ENCODE peak calls at places on chromosome 5, in five cellular contexts. E is endothelial cell, R is body of pancreas, Y is NB4, B is tibial artery. D is an unnamed sample.

GRCh38 chr5:103428411-103428871 is 134.1 kb downstream of the NUDT12 start:
- DNase-seq in Y (no peak), E (no peak), R (peak), B (no peak), D (no peak)

GRCh38 chr5:9851458-9851857 is 221.3 kb upstream of the TAS2R1 start:
- DNase-seq in R (peak), B (no peak), E (no peak), Y (peak), D (no peak)

GRCh38 chr5:151886741-151887261 is 37.9 kb downstream of the GLRA1 start:
- DNase-seq in E (no peak), B (no peak), Y (no peak), R (no peak), D (no peak)

GRCh38 chr5:136128416-136128935 is 4.2 kb upstream of the SMAD5 start:
- DNase-seq in B (no peak), Y (no peak), E (no peak), R (no peak), D (no peak)

GRCh38 chr5:558326-558725 is 34.1 kb upstream of the SLC9A3 start:
- DNase-seq in B (peak), R (no peak), Y (no peak), E (no peak), D (no peak)

GRCh38 chr5:55621218-55621617 is 86.5 kb upstream of the PLPP1 start:
- DNase-seq in R (no peak), Y (no peak), E (no peak), B (no peak), D (no peak)

GRCh38 chr5:98779264-98779877 is 5.9 kb downstream of the RGMB start:
- DNase-seq in B (no peak), R (peak), Y (no peak), E (no peak), D (no peak)

GRCh38 chr5:124301850-124302249 is 444.6 kb downstream of the ZNF608 start:
- DNase-seq in Y (no peak), R (no peak), B (no peak), E (no peak), D (no peak)

GRCh38 chr5:98933446-98934072 is 4.8 kb upstream of the CHD1 start:
- DNase-seq in Y (peak), E (no peak), R (peak), B (no peak), D (no peak)

GRCh38 chr5:79241535-79241979 is 5.6 kb downstream of the JMY start:
- DNase-seq in E (no peak), Y (no peak), B (no peak), R (no peak), D (no peak)

GRCh38 chr5:1718669-1719068 is 81.0 kb downstream of the MRPL36 start:
- DNase-seq in Y (peak), B (no peak), R (no peak), E (no peak), D (no peak)

GRCh38 chr5:13553896-13554295 is 390.6 kb downstream of the DNAH5 start:
- DNase-seq in R (no peak), B (no peak), Y (peak), E (peak), D (no peak)

GRCh38 chr5:142403583-142403982 is 78.8 kb upstream of the SPRY4 start:
- DNase-seq in Y (no peak), E (no peak), R (no peak), B (no peak), D (no peak)

GRCh38 chr5:173324115-173325001 is 3.9 kb downstream of the STC2 start:
- DNase-seq in B (peak), Y (no peak), R (peak), E (no peak), D (no peak)

DNA sequence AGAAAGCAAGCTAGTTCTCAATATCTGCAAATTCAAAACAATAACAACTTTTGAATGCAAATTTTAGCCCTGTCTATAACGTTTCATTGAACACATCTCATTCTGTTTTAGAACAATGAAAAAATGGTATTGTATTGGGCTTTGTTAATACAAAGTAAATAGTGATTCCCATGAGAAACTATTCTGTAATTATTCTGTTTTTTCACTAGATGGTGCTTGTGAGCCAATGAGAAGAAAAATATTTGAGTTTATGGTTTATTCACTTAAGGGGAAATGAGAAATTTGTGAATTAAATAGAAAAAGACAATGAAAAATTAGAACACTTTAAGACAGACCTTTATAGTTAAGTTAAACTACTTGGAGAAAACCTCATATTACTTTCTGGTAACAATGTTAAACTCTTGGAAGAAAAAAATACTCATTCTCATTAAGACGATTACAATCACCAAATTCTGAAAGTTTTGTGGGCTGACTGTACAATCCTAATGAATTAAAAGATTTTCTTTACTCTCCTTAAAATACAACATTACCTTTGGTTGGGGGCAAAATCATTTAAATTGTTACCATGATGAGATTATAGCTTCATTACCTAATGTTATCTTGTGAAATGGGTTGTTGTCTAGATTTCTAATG is 127.0 kb downstream of the NNT start:
- DNase-seq in R (no peak), B (no peak), E (no peak), Y (peak), D (no peak)
- TF ChIP-seq CTCF in R (peak), B (peak), E (peak), Y (no peak), D (peak)

GRCh38 chr5:30626557-30626956 is 566.9 kb upstream of the CDH6 start:
- DNase-seq in R (no peak), Y (no peak), B (no peak), E (no peak), D (no peak)

DNA sequence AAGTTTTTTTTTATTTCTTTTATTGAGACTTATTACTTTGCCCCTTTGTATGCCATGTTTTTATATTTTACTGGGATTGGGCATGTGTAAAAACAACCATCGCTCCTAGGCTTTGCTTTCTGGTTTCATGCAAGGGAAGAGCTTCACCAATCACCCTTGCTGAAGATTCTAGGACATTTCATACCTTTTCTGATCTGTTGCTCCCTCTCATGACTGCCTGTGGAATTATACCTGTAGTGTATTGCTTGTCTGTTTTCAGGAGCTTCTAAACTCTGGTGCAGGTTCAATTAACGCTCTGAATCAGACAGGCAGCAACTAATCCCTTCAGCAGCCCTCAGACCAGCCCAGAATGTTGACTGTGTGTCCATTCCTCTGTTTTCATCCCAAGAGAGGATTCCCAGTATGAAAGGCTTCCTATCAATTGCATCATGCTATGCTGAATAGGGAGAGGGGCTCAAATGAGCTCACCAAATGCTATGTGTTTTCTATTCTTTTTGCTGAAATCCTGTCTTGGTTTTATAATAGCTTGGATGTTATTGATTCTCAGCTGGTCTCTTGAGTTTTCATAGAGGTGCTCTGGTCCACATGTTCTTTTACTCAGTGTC is 572.9 kb upstream of the CDH6 start:
- DNase-seq in B (no peak), E (no peak), R (no peak), Y (no peak), D (no peak)
- TF ChIP-seq CTCF in B (no peak), E (no peak), R (no peak), Y (no peak), D (no peak)

GRCh38 chr5:101728933-101729332 is 567.2 kb downstream of the SLCO4C1 start:
- DNase-seq in B (no peak), E (no peak), Y (peak), R (no peak), D (no peak)
- TF ChIP-seq CTCF in B (no peak), E (no peak), Y (no peak), R (no peak), D (no peak)

GRCh38 chr5:146538441-146538840 is 22.5 kb upstream of the GPR151 start:
- DNase-seq in R (no peak), E (no peak), B (no peak), Y (no peak), D (no peak)

GRCh38 chr5:146533882-146534281 is 17.9 kb upstream of the GPR151 start:
- DNase-seq in R (no peak), B (no peak), Y (no peak), E (no peak), D (no peak)

GRCh38 chr5:146529984-146530383 is 14.0 kb upstream of the GPR151 start:
- DNase-seq in R (no peak), B (no peak), E (no peak), Y (no peak), D (no peak)

GRCh38 chr5:146528232-146528631 is 12.2 kb upstream of the GPR151 start:
- DNase-seq in B (no peak), R (no peak), Y (peak), E (no peak), D (no peak)

DNA sequence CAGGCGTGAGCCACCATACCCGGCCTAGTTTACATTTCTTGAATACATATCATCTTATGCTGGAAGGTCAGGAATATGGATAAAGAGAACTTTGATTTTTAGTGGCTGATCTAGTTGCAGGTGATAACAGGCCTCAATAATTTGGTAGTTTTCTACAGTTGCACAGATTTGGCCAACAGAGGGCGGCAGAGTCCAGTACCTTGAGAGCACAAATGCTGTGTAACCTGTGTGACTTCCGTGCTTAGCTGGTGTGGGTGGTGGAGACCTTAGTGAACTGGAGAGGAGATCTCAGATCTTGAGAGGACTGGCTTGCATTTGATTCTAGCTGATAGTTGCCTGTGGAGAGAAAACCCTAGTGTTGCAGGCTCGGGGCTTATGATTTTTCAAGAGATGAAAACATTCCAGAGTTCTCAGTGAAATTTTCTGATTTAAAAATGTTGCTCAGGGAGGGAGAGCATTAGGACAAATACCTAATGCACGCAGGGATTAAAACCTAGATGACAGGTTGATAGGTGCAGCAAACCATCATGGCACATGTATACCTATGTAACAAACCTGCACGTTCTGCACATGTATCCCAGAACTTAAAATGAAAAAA is 17.4 kb upstream of the GPR151 start:
- DNase-seq in B (peak), Y (peak), E (peak), R (peak), D (peak)
- TF ChIP-seq CTCF in B (peak), Y (peak), E (peak), R (peak), D (peak)

DNA sequence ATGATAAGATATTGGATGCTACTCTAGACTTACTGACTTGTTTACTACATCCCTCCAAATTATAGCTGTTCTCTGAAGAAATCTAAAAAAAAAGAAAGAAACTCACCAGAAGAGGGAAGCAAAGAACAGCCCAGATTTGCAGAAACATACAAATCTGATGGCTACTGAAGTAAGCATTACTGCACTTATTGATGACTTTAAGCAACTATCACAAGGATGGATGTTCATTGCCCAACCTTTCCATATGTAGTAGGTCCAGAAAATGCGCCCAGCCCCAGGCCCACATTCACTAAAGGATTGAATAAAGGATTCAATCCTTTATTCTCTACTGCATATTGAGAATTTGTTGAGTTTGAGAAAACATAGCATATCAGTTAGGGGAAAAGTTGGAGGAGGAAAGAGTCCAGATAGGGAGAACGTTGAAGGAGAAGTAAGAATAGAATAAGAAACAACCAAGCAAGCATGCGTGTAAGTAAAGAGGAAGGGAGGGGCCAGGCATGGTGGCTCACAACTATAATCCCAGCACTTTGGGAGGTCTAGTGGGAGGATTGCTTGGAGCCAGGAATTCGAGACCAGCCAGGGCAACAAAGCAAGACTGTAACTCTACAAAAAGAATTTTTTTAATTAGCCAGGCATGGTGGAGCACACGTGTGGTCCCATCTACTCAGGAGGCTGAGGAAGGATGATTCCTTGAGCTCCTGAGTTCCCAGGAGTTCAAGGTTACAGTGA is 33.8 kb upstream of the DTWD2 start:
- DNase-seq in R (no peak), B (no peak), E (no peak), Y (peak), D (no peak)
- TF ChIP-seq CTCF in R (peak), B (peak), E (no peak), Y (peak), D (no peak)

DNA sequence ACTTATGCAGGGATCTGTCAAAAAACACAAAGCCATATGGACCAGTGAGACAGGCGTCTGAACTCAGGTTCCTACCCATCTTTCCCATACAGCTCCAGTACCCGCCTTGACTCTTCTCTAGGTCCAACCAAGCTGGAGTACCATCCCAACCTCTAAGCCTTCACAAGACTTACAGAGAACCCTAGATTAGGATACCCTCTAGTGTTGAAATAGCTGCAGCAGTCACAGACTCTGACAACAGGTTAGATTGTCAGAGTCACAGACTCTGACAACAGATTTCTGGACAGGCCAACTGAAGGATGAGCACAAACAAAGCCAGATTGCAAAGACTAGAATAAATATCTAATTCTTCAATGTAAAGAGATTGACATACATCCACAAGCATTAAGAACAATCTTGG is 266.1 kb downstream of the GRIA1 start:
- DNase-seq in E (no peak), R (no peak), B (no peak), Y (no peak), D (no peak)
- TF ChIP-seq CTCF in E (no peak), R (no peak), B (no peak), Y (no peak), D (no peak)

GRCh38 chr5:41924872-41925554 is at the start of gene FBXO4:
- DNase-seq in E (peak), Y (peak), B (peak), R (peak), D (peak)
- TF ChIP-seq CTCF in E (no peak), Y (peak), B (peak), R (peak), D (no peak)

GRCh38 chr5:156595132-156595787 is 254.8 kb upstream of the PPP1R2B start:
- DNase-seq in E (no peak), B (peak), R (peak), Y (no peak), D (no peak)
- TF ChIP-seq CTCF in E (no peak), B (peak), R (no peak), Y (no peak), D (no peak)